ENCODE peak calls at places on chromosomes 6 and 20, in ten cellular contexts. R is heart left ventricle, A is BE2C, V is endodermal cell, Z is adipocyte, L is heart right ventricle, P is thoracic aorta, I is fibroblast of lung, H is ascending aorta, W is ovary. G is an unnamed sample.
A peak's percentile ranks its signal among the peaks of the same experiment; 100 is the strongest.

GRCh38 chr20:63137851-63138415 is 78.0 kb downstream of the YTHDF1 start:
- DNase-seq in H (no peak), A (no peak), L (no peak), V (no peak), Z (no peak), P (no peak), R (no peak), I (no peak), W (no peak), G (no peak)

GRCh38 chr20:17871181-17871580 is 97.4 kb downstream of the SNX5 start:
- DNase-seq in P (no peak), Z (peak; percentile 40), H (no peak), A (no peak), L (no peak), V (no peak), W (no peak), I (no peak), R (no peak), G (no peak)

GRCh38 chr20:36919715-36920333 is 31.7 kb downstream of the SAMHD1 start:
- DNase-seq in A (peak; percentile 44), Z (peak; percentile 87), R (no peak), L (peak; percentile 35), H (no peak), P (no peak), W (no peak), V (no peak), I (peak; percentile 77), G (no peak)

GRCh38 chr6:9335470-9335869 is 900.1 kb upstream of the SLC35B3 start:
- DNase-seq in P (no peak), A (no peak), L (no peak), Z (no peak), H (no peak), I (no peak), R (no peak), V (no peak), W (no peak), G (no peak)

GRCh38 chr6:166644631-166645030 is 17.6 kb upstream of the RPS6KA2 start:
- DNase-seq in W (no peak), V (no peak), L (no peak), R (no peak), P (no peak), H (no peak), A (no peak), I (no peak), Z (no peak), G (no peak)

GRCh38 chr20:48841861-48842529 is 14.2 kb upstream of the PREX1 start:
- DNase-seq in P (no peak), W (no peak), I (peak; percentile 67), L (no peak), Z (peak; percentile 64), H (no peak), V (no peak), A (no peak), R (no peak), G (no peak)

GRCh38 chr20:36279362-36279761 is 26.8 kb upstream of the DLGAP4 start:
- DNase-seq in I (no peak), L (no peak), A (no peak), W (no peak), Z (no peak), V (no peak), H (no peak), R (no peak), P (no peak), G (no peak)

GRCh38 chr6:109449789-109450673 is 5.5 kb downstream of the MICAL1 start:
- DNase-seq in I (no peak), L (no peak), A (no peak), P (no peak), Z (no peak), H (no peak), W (no peak), R (no peak), V (no peak), G (no peak)

GRCh38 chr6:2054516-2055067 is 190.8 kb downstream of the GMDS start:
- DNase-seq in W (no peak), L (no peak), Z (no peak), H (no peak), R (no peak), A (no peak), P (no peak), V (no peak), I (no peak), G (no peak)

GRCh38 chr6:12420626-12421025 is 130.5 kb downstream of the EDN1 start:
- DNase-seq in L (no peak), P (no peak), I (no peak), H (no peak), R (no peak), W (no peak), V (no peak), Z (peak; percentile 61), A (no peak), G (no peak)

GRCh38 chr20:62025832-62026563 is 39.7 kb downstream of the TAF4 start:
- DNase-seq in I (peak; percentile 82), W (peak; percentile 71), R (peak; percentile 54), P (no peak), A (no peak), Z (peak; percentile 69), L (peak; percentile 63), V (no peak), H (no peak), G (no peak)

GRCh38 chr6:163620670-163621330 is 206.3 kb downstream of the QKI start:
- DNase-seq in R (no peak), L (no peak), Z (no peak), P (no peak), W (no peak), A (no peak), V (peak; percentile 18), I (peak; percentile 32), H (no peak), G (no peak)

GRCh38 chr6:131795366-131795765 is 12.5 kb upstream of the ENPP1 start:
- DNase-seq in H (no peak), R (no peak), Z (no peak), P (no peak), I (no peak), W (no peak), V (no peak), L (no peak), A (no peak), G (no peak)

GRCh38 chr6:88666906-88667305 is 296.5 kb downstream of the RNGTT start:
- DNase-seq in A (peak; percentile 34), R (no peak), Z (no peak), P (no peak), H (no peak), W (no peak), L (no peak), I (no peak), V (no peak), G (no peak)

GRCh38 chr6:155011997-155012396 is 16.9 kb downstream of the TIAM2 start:
- DNase-seq in R (no peak), L (no peak), V (no peak), W (no peak), A (no peak), Z (no peak), I (peak; percentile 42), H (no peak), P (no peak), G (no peak)

GRCh38 chr20:59204201-59204894 is 40.7 kb downstream of the ZNF831 start:
- DNase-seq in Z (no peak), L (no peak), R (no peak), A (no peak), P (no peak), H (no peak), V (peak; percentile 59), W (no peak), I (no peak), G (no peak)

DNA sequence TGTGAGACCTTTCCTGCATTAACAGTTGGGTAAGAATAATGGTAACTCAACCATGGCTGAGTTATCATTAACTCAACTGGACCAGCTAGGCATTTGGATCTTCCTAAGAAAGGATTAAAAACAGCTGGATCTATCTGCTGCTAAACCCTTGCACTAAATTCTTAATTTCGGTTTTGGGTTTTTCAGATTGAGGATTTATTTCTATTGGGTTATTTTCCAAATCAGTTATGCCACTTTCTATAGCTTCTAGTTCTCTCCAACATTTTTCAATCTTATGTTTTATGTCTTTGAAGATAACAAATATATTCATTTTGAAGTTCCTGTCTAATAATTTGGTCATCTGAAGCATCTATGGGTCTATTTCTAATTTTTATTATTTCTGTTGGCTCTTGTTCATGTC is 92.5 kb downstream of the KIF13A start:
- DNase-seq in Z (no peak), V (no peak), A (no peak), H (no peak), R (no peak), I (no peak), P (no peak), L (no peak), W (no peak), G (no peak)
- H3K9me3 ChIP-seq in Z (peaks cover 21% of the 10 kb centered on the region), V (peaks cover 54% of the 10 kb centered on the region), A (no peaks in the 10 kb centered on the region), H (peaks cover 12% of the 10 kb centered on the region), R (peaks cover 23% of the 10 kb centered on the region), I (no peaks in the 10 kb centered on the region), P (peaks cover 12% of the 10 kb centered on the region), L (peaks cover 7% of the 10 kb centered on the region), W (no peaks in the 10 kb centered on the region), G (peaks cover 22% of the 10 kb centered on the region)

GRCh38 chr6:161496941-161497340 is 223.1 kb upstream of the AGPAT4 start:
- DNase-seq in L (no peak), V (peak; percentile 63), P (no peak), I (no peak), A (no peak), R (no peak), Z (no peak), H (no peak), W (no peak), G (no peak)
- H3K9me3 ChIP-seq in L (no peaks in the 10 kb centered on the region), V (no peaks in the 10 kb centered on the region), P (no peaks in the 10 kb centered on the region), I (no peaks in the 10 kb centered on the region), A (no peaks in the 10 kb centered on the region), R (no peaks in the 10 kb centered on the region), Z (peaks cover 5% of the 10 kb centered on the region), H (no peaks in the 10 kb centered on the region), W (no peaks in the 10 kb centered on the region), G (no peaks in the 10 kb centered on the region)

DNA sequence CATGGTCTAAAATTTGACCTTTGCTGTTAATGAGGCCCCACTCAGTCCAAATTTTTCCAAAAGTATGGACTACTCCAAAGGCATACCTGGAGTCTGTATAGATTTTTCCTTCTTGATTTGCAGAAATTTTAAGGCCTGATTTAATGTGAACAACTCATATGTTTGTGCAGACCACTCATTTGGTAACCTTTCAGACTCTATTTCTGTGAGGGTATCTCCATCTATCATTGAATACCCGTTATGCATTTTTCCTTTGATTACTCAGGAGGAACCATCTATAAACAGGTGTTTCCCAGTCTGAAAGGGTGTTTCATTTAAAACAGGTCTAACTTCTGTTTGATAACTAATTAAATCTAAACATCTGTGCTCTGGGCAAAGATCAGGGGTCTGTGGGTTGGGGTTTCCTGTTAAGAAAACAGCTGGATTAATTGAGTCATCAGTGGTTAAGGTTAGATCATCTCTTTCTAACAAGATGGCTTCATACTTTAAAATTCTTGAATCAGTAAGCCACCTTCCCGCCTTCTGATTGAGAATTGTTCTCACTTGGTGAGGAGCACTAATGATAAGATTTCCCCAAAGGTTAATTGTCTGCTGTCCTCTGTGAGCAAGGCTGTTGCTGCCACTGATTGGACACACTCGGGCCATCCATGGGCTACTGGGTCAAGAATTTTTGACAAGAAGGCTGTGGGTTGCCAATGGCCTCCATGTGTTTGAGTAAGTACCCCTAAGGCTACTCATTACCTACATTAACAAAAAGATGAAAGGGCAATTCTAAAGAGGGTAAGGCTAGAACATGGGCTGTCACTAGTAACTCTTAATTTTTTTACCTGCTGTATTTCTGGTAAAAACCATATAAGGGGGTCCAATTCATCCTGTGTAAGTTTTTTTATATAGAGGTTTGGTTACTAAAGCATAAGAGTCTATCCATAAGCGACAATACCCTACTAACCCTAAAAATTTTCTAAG is 24.1 kb downstream of the HLA-B start:
- DNase-seq in I (no peak), Z (no peak), P (no peak), W (no peak), V (no peak), R (no peak), A (no peak), H (no peak), L (no peak), G (no peak)
- H3K9me3 ChIP-seq in I (no peaks in the 10 kb centered on the region), Z (peaks cover 57% of the 10 kb centered on the region), P (peaks cover 6% of the 10 kb centered on the region), W (peaks cover 2% of the 10 kb centered on the region), V (peaks cover 46% of the 10 kb centered on the region), R (peaks cover 33% of the 10 kb centered on the region), A (no peaks in the 10 kb centered on the region), H (peaks cover 15% of the 10 kb centered on the region), L (no peaks in the 10 kb centered on the region), G (no peaks in the 10 kb centered on the region)

GRCh38 chr6:160309718-160310117 is 38.5 kb upstream of the SLC22A3 start:
- DNase-seq in I (no peak), Z (no peak), R (no peak), A (no peak), P (no peak), L (no peak), V (no peak), H (no peak), W (no peak), G (no peak)
- H3K9me3 ChIP-seq in I (no peaks in the 10 kb centered on the region), Z (peaks cover 35% of the 10 kb centered on the region), R (peaks cover 51% of the 10 kb centered on the region), A (no peaks in the 10 kb centered on the region), P (peaks cover 11% of the 10 kb centered on the region), L (peaks cover 8% of the 10 kb centered on the region), V (peaks cover 59% of the 10 kb centered on the region), H (peaks cover 4% of the 10 kb centered on the region), W (no peaks in the 10 kb centered on the region), G (peaks cover 42% of the 10 kb centered on the region)

G was measured in esophagus squamous epithelium.